ENCODE peak calls at places on chromosomes 2 and 18, in five cellular contexts. C, H, A, L and G are unnamed samples.

GRCh38 chr18:34598136-34598635 is 111.9 kb upstream of the DTNA start:
- DNase-seq in C (no peak), H (no peak), A (no peak), L (peak), G (no peak)

GRCh38 chr2:75788925-75789324 is 78.2 kb upstream of the GCFC2 start:
- DNase-seq in C (no peak), H (no peak), A (no peak), L (no peak), G (no peak)

GRCh38 chr2:97963880-97964279 is 31.9 kb downstream of the TMEM131 start:
- DNase-seq in C (no peak), H (no peak), A (peak), L (peak), G (no peak)

GRCh38 chr2:193841389-193842150 is 1646.8 kb upstream of the TMEFF2 start:
- DNase-seq in C (no peak), H (no peak), A (peak), L (peak), G (no peak)

GRCh38 chr2:129748653-129749052 is 230.8 kb upstream of the RAB6C start:
- DNase-seq in C (peak), H (no peak), A (no peak), L (no peak), G (no peak)

GRCh38 chr2:11967946-11968465 is 221.6 kb downstream of the LPIN1 start:
- DNase-seq in C (no peak), H (no peak), A (peak), L (peak), G (no peak)

GRCh38 chr2:97906309-97906708 is 89.4 kb downstream of the TMEM131 start:
- DNase-seq in C (no peak), H (no peak), A (no peak), L (peak), G (no peak)

GRCh38 chr2:169734172-169734847 is 678 bp downstream of the KLHL23 start:
- DNase-seq in C (no peak), H (no peak), A (peak), L (no peak), G (no peak)

GRCh38 chr18:56443508-56443907 is 194.9 kb downstream of the TXNL1 start:
- DNase-seq in C (no peak), H (no peak), A (no peak), L (peak), G (no peak)

GRCh38 chr2:217402622-217403383 is 542.9 kb upstream of the TNP1 start:
- DNase-seq in C (peak), H (no peak), A (no peak), L (no peak), G (no peak)

GRCh38 chr2:118089015-118089800 is 937 bp downstream of the INSIG2 start:
- DNase-seq in C (peak), H (no peak), A (peak), L (peak), G (no peak)

GRCh38 chr18:11119962-11120361 is 29.4 kb downstream of the PIEZO2 start:
- DNase-seq in C (peak), H (no peak), A (no peak), L (peak), G (no peak)

GRCh38 chr2:231785413-231785812 is 832 bp upstream of the COPS7B start:
- DNase-seq in C (no peak), H (no peak), A (no peak), L (no peak), G (no peak)
- H3K4me3 ChIP-seq in C (no peak), H (peak), A (no peak), L (no peak), G (no peak)

DNA sequence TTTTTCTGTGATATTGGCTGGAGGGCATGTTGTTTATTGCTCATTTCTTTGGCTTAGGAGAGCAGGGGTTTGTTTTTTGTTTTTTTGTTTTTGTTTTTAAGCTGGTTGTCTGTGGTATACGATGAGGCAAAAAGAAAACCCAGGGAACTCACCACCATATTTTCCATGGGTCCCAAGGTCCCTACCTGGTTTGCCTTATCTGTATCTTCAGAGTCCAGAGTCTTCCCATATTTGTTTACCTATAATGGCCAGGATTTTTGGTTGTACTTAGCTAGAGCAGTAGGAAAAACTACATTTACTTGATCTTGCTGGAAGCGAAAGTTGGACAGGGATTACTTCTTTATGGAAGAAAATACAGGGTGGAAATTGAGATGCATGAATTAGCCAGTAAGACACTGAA is 9.5 kb downstream of the LCLAT1 start:
- DNase-seq in C (no peak), H (no peak), A (no peak), L (no peak), G (no peak)
- H3K4me3 ChIP-seq in C (no peak), H (no peak), A (no peak), L (no peak), G (no peak)

DNA sequence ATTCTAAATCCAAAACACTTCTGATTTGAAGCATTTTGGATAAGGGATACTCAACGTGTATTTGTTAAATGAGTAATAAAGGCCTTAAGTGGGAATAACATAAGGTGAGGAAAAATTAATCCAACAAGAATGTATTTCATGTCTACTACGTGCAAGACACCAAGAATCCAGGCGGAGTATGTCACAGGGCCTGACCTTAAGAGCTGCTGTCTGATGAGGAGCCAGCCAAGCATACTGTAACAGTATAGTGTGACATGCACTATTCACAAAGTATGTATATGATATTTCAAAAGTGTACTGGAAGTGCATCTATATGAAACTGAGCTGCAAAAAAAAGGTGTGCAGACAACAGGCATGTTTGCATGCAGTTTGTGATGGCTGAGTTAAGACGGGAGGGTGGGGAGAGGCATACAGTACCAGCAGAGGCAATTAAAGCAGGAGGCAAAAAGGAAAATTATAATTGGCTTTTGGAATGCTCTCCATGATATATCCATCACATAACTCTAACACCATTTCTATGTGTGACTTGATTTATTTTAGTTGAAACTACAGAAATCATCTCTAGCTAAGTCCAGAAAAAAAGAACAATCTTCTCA is 18.2 kb downstream of the IWS1 start:
- DNase-seq in C (peak), H (no peak), A (peak), L (peak), G (no peak)
- H3K4me3 ChIP-seq in C (peak), H (no peak), A (no peak), L (no peak), G (no peak)

GRCh38 chr2:170818294-170819104 is 1.8 kb downstream of the GAD1 start:
- DNase-seq in C (no peak), H (no peak), A (no peak), L (no peak), G (no peak)
- H3K4me3 ChIP-seq in C (peak), H (peak), A (peak), L (no peak), G (peak)

GRCh38 chr18:31205273-31205672 is 42.6 kb upstream of the DSC1 start:
- DNase-seq in C (no peak), H (no peak), A (no peak), L (no peak), G (no peak)

GRCh38 chr18:31204833-31205232 is 42.2 kb upstream of the DSC1 start:
- DNase-seq in C (no peak), H (no peak), A (no peak), L (no peak), G (no peak)

GRCh38 chr18:31204169-31204568 is 41.5 kb upstream of the DSC1 start:
- DNase-seq in C (no peak), H (no peak), A (no peak), L (no peak), G (no peak)

GRCh38 chr18:31206787-31207381 is 44.2 kb upstream of the DSC1 start:
- DNase-seq in C (peak), H (no peak), A (no peak), L (no peak), G (peak)

GRCh38 chr18:31206064-31206463 is 43.4 kb upstream of the DSC1 start:
- DNase-seq in C (no peak), H (no peak), A (no peak), L (no peak), G (no peak)
- H3K4me3 ChIP-seq in C (no peak), H (no peak), A (no peak), L (no peak), G (no peak)

GRCh38 chr2:42974697-42975357 is 182.4 kb upstream of the HAAO start:
- DNase-seq in C (peak), H (peak), A (peak), L (peak), G (no peak)
- H3K4me3 ChIP-seq in C (peak), H (peak), A (no peak), L (peak), G (peak)